ENCODE peak calls at places on chromosomes 2 and 18, in nine cellular contexts. One of them, this sample, is unnamed.
A peak's percentile ranks its signal among the peaks of the same experiment; 100 is the strongest.

GRCh38 chr2:227180286-227180685 is 15.9 kb downstream of the COL4A3 start:
- DNase-seq in heart left ventricle: no peak
- DNase-seq in KBM-7: no peak
- DNase-seq in body of pancreas: no peak
- DNase-seq in SJSA1: no peak
- DNase-seq in HFF-Myc: no peak
- DNase-seq in IMR-90: no peak
- DNase-seq in HEK293T: no peak
- DNase-seq in iPS-NIHi11: no peak
- DNase-seq in this sample: no peak

GRCh38 chr2:232327089-232328037 is 51.2 kb upstream of the ALPP start:
- DNase-seq in IMR-90: peak; percentile 50
- DNase-seq in HFF-Myc: no peak
- DNase-seq in KBM-7: peak; percentile 81
- DNase-seq in SJSA1: peak; percentile 77
- DNase-seq in HEK293T: peak; percentile 77
- DNase-seq in body of pancreas: peak; percentile 64
- DNase-seq in heart left ventricle: peak; percentile 62
- DNase-seq in iPS-NIHi11: peak; percentile 86
- DNase-seq in this sample: peak; percentile 83

GRCh38 chr18:3015851-3016250 is 2.9 kb upstream of the LPIN2 start:
- DNase-seq in KBM-7: no peak
- DNase-seq in body of pancreas: no peak
- DNase-seq in HEK293T: no peak
- DNase-seq in heart left ventricle: no peak
- DNase-seq in SJSA1: no peak
- DNase-seq in IMR-90: no peak
- DNase-seq in HFF-Myc: no peak
- DNase-seq in iPS-NIHi11: no peak
- DNase-seq in this sample: no peak

GRCh38 chr18:8176554-8176953 is 432.7 kb upstream of the RAB12 start:
- DNase-seq in SJSA1: no peak
- DNase-seq in HFF-Myc: no peak
- DNase-seq in body of pancreas: peak; percentile 52
- DNase-seq in KBM-7: no peak
- DNase-seq in IMR-90: no peak
- DNase-seq in HEK293T: no peak
- DNase-seq in heart left ventricle: no peak
- DNase-seq in iPS-NIHi11: no peak
- DNase-seq in this sample: no peak

GRCh38 chr2:32745191-32745590 is 117.3 kb downstream of the TTC27 start:
- DNase-seq in SJSA1: peak; percentile 60
- DNase-seq in HFF-Myc: no peak
- DNase-seq in IMR-90: peak; percentile 88
- DNase-seq in body of pancreas: no peak
- DNase-seq in KBM-7: no peak
- DNase-seq in iPS-NIHi11: no peak
- DNase-seq in heart left ventricle: no peak
- DNase-seq in HEK293T: no peak
- DNase-seq in this sample: no peak

GRCh38 chr2:101230541-101230993 is 22.1 kb upstream of the CNOT11 start:
- DNase-seq in SJSA1: no peak
- DNase-seq in HFF-Myc: no peak
- DNase-seq in IMR-90: peak; percentile 58
- DNase-seq in HEK293T: no peak
- DNase-seq in heart left ventricle: no peak
- DNase-seq in iPS-NIHi11: no peak
- DNase-seq in body of pancreas: no peak
- DNase-seq in KBM-7: no peak
- DNase-seq in this sample: no peak

GRCh38 chr2:185807351-185807750 is 68.7 kb downstream of the FSIP2 start:
- DNase-seq in KBM-7: no peak
- DNase-seq in heart left ventricle: no peak
- DNase-seq in IMR-90: no peak
- DNase-seq in HFF-Myc: no peak
- DNase-seq in iPS-NIHi11: no peak
- DNase-seq in SJSA1: no peak
- DNase-seq in HEK293T: no peak
- DNase-seq in body of pancreas: no peak
- DNase-seq in this sample: no peak

GRCh38 chr2:191983186-191983585 is 136.3 kb upstream of the CAVIN2 start:
- DNase-seq in iPS-NIHi11: no peak
- DNase-seq in heart left ventricle: no peak
- DNase-seq in body of pancreas: no peak
- DNase-seq in HFF-Myc: no peak
- DNase-seq in KBM-7: no peak
- DNase-seq in SJSA1: no peak
- DNase-seq in IMR-90: no peak
- DNase-seq in HEK293T: no peak
- DNase-seq in this sample: no peak

GRCh38 chr18:10010611-10011015 is 96.8 kb downstream of the VAPA start:
- DNase-seq in SJSA1: peak; percentile 72
- DNase-seq in heart left ventricle: peak; percentile 83
- DNase-seq in body of pancreas: peak; percentile 79
- DNase-seq in HFF-Myc: peak; percentile 80
- DNase-seq in KBM-7: no peak
- DNase-seq in HEK293T: no peak
- DNase-seq in IMR-90: peak; percentile 92
- DNase-seq in iPS-NIHi11: no peak
- DNase-seq in this sample: no peak

GRCh38 chr2:101958071-101958470 is 33.7 kb upstream of the IL1R2 start:
- DNase-seq in iPS-NIHi11: no peak
- DNase-seq in IMR-90: no peak
- DNase-seq in KBM-7: no peak
- DNase-seq in HEK293T: no peak
- DNase-seq in HFF-Myc: no peak
- DNase-seq in heart left ventricle: no peak
- DNase-seq in body of pancreas: no peak
- DNase-seq in SJSA1: no peak
- DNase-seq in this sample: no peak

GRCh38 chr2:165718811-165719210 is 75.2 kb downstream of the GALNT3 start:
- DNase-seq in IMR-90: no peak
- DNase-seq in SJSA1: no peak
- DNase-seq in heart left ventricle: no peak
- DNase-seq in iPS-NIHi11: no peak
- DNase-seq in KBM-7: no peak
- DNase-seq in HEK293T: no peak
- DNase-seq in HFF-Myc: no peak
- DNase-seq in body of pancreas: no peak
- DNase-seq in this sample: no peak

GRCh38 chr2:199603748-199604291 is 146.1 kb upstream of the SATB2 start:
- DNase-seq in IMR-90: no peak
- DNase-seq in body of pancreas: no peak
- DNase-seq in KBM-7: no peak
- DNase-seq in HEK293T: no peak
- DNase-seq in iPS-NIHi11: peak; percentile 38
- DNase-seq in heart left ventricle: no peak
- DNase-seq in SJSA1: no peak
- DNase-seq in HFF-Myc: peak; percentile 3
- DNase-seq in this sample: no peak

GRCh38 chr2:11102956-11103860 is 52.1 kb upstream of the SLC66A3 start:
- DNase-seq in HEK293T: no peak
- DNase-seq in heart left ventricle: no peak
- DNase-seq in IMR-90: no peak
- DNase-seq in body of pancreas: no peak
- DNase-seq in SJSA1: peak; percentile 33
- DNase-seq in HFF-Myc: no peak
- DNase-seq in iPS-NIHi11: no peak
- DNase-seq in KBM-7: no peak
- DNase-seq in this sample: no peak

GRCh38 chr2:175012516-175012915 is 7.3 kb upstream of the CHN1 start:
- DNase-seq in KBM-7: no peak
- DNase-seq in heart left ventricle: no peak
- DNase-seq in HFF-Myc: no peak
- DNase-seq in body of pancreas: no peak
- DNase-seq in HEK293T: no peak
- DNase-seq in IMR-90: no peak
- DNase-seq in SJSA1: no peak
- DNase-seq in iPS-NIHi11: no peak
- DNase-seq in this sample: no peak

GRCh38 chr2:61911510-61911909 is 6.0 kb downstream of the COMMD1 start:
- DNase-seq in HFF-Myc: no peak
- DNase-seq in SJSA1: no peak
- DNase-seq in iPS-NIHi11: no peak
- DNase-seq in body of pancreas: no peak
- DNase-seq in heart left ventricle: no peak
- DNase-seq in HEK293T: no peak
- DNase-seq in IMR-90: peak; percentile 4
- DNase-seq in KBM-7: peak; percentile 45
- DNase-seq in this sample: no peak

GRCh38 chr18:37778417-37779165 is 213.0 kb upstream of the CELF4 start:
- DNase-seq in heart left ventricle: peak; percentile 53
- DNase-seq in IMR-90: no peak
- DNase-seq in SJSA1: peak; percentile 53
- DNase-seq in KBM-7: peak; percentile 77
- DNase-seq in body of pancreas: peak; percentile 67
- DNase-seq in HEK293T: peak; percentile 93
- DNase-seq in iPS-NIHi11: peak; percentile 86
- DNase-seq in HFF-Myc: no peak
- DNase-seq in this sample: no peak

GRCh38 chr2:70094978-70095832 is 7.9 kb downstream of the PCBP1 start:
- DNase-seq in body of pancreas: peak; percentile 88
- DNase-seq in IMR-90: peak; percentile 67
- DNase-seq in KBM-7: peak; percentile 96
- DNase-seq in iPS-NIHi11: no peak
- DNase-seq in HFF-Myc: no peak
- DNase-seq in HEK293T: no peak
- DNase-seq in SJSA1: no peak
- DNase-seq in heart left ventricle: peak; percentile 62
- DNase-seq in this sample: peak; percentile 62

GRCh38 chr2:101699939-101700442 is 2.5 kb downstream of the MAP4K4 start:
- DNase-seq in body of pancreas: no peak
- DNase-seq in heart left ventricle: no peak
- DNase-seq in KBM-7: no peak
- DNase-seq in HEK293T: no peak
- DNase-seq in IMR-90: peak; percentile 27
- DNase-seq in HFF-Myc: no peak
- DNase-seq in iPS-NIHi11: no peak
- DNase-seq in SJSA1: no peak
- DNase-seq in this sample: no peak

GRCh38 chr2:99562516-99562915 is 72.7 kb upstream of the REV1 start:
- DNase-seq in SJSA1: no peak
- DNase-seq in KBM-7: no peak
- DNase-seq in IMR-90: no peak
- DNase-seq in iPS-NIHi11: no peak
- DNase-seq in HEK293T: no peak
- DNase-seq in body of pancreas: no peak
- DNase-seq in heart left ventricle: no peak
- DNase-seq in HFF-Myc: no peak
- DNase-seq in this sample: no peak